ENCODE peak calls at places on chromosome 14, in five cellular contexts. E, N, X, W and T are unnamed samples. For H3K79me2, the result is how much of the 10 kb centered on the place peaks cover.

GRCh38 chr14:29005647-29006046 is 239.1 kb downstream of the FOXG1 start:
- DNase-seq in E (no peak), N (no peak), X (no peak), W (no peak), T (no peak)

GRCh38 chr14:104766863-104767633 is 14.1 kb downstream of the SIVA1 start:
- DNase-seq in E (no peak), N (no peak), X (no peak), W (no peak), T (no peak)

GRCh38 chr14:98234208-98234607 is 1037.8 kb downstream of the BCL11B start:
- DNase-seq in E (peak), N (no peak), X (no peak), W (peak), T (no peak)

GRCh38 chr14:72883109-72883508 is 10.8 kb downstream of the DPF3 start:
- DNase-seq in E (no peak), N (no peak), X (no peak), W (no peak), T (no peak)

GRCh38 chr14:102825307-102826095 is 48.3 kb downstream of the TRAF3 start:
- DNase-seq in E (no peak), N (no peak), X (no peak), W (no peak), T (no peak)

GRCh38 chr14:102029956-102030355 is 56.9 kb downstream of the HSP90AA1 start:
- DNase-seq in E (peak), N (no peak), X (peak), W (no peak), T (peak)

GRCh38 chr14:105857223-105857815 is 330.9 kb downstream of the TMEM121 start:
- DNase-seq in E (no peak), N (no peak), X (no peak), W (peak), T (no peak)

GRCh38 chr14:76928301-76928700 is 100.2 kb downstream of the IRF2BPL start:
- DNase-seq in E (no peak), N (no peak), X (no peak), W (no peak), T (no peak)

GRCh38 chr14:52111583-52111982 is 42.7 kb upstream of the NID2 start:
- DNase-seq in E (peak), N (no peak), X (peak), W (no peak), T (no peak)
- H3K9ac ChIP-seq in E (no peak), N (no peak), X (no peak), W (no peak), T (no peak)

GRCh38 chr14:64688801-64689200 is 15.4 kb upstream of the PLEKHG3 start:
- DNase-seq in E (no peak), N (no peak), X (no peak), W (no peak), T (peak)

GRCh38 chr14:64685364-64686130 is 18.7 kb upstream of the PLEKHG3 start:
- DNase-seq in E (no peak), N (no peak), X (no peak), W (no peak), T (no peak)

GRCh38 chr14:64689292-64689691 is 14.9 kb upstream of the PLEKHG3 start:
- DNase-seq in E (no peak), N (no peak), X (no peak), W (no peak), T (no peak)

GRCh38 chr14:64686216-64686615 is 18.0 kb upstream of the PLEKHG3 start:
- DNase-seq in E (no peak), N (no peak), X (no peak), W (no peak), T (no peak)

DNA sequence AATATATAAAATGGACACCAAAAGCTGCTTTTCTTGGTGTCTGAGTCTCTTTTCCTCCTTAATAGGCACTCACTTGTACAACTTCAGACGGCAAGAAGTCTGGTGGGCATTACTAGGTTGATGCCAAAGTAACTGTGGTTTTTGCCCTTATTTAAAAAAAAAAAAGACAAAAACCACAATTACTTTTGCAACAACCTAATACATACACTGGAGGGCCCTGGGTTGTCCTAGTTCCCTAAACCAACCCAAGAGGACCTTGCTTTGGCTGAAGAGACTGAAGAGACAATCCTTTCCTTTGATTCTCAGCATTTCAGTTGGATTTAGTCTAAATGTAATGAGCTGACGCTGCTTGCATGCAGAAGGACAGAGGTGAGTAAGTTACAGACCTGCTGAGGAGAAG is 16.2 kb upstream of the PLEKHG3 start:
- DNase-seq in E (no peak), N (no peak), X (no peak), W (no peak), T (no peak)
- H3K4me3 ChIP-seq in E (no peak), N (no peak), X (no peak), W (no peak), T (no peak)

GRCh38 chr14:65476290-65476941 is 63.9 kb downstream of the FUT8 start:
- DNase-seq in E (no peak), N (no peak), X (no peak), W (no peak), T (no peak)
- H3K79me2 ChIP-seq in E (half or more), N (under half), X (under half), W (half or more), T (under half)

GRCh38 chr14:68759017-68759569 is 33.8 kb downstream of the ZFP36L1 start:
- DNase-seq in E (no peak), N (no peak), X (no peak), W (no peak), T (no peak)

GRCh38 chr14:68756734-68757133 is 36.1 kb downstream of the ZFP36L1 start:
- DNase-seq in E (no peak), N (no peak), X (no peak), W (no peak), T (no peak)

GRCh38 chr14:68759912-68760311 is 33.0 kb downstream of the ZFP36L1 start:
- DNase-seq in E (no peak), N (no peak), X (no peak), W (no peak), T (no peak)

GRCh38 chr14:68757618-68758081 is 35.2 kb downstream of the ZFP36L1 start:
- DNase-seq in E (no peak), N (peak), X (no peak), W (peak), T (no peak)

GRCh38 chr14:68758301-68758700 is 34.6 kb downstream of the ZFP36L1 start:
- DNase-seq in E (no peak), N (peak), X (no peak), W (no peak), T (no peak)
- H3K9ac ChIP-seq in E (no peak), N (peak), X (no peak), W (no peak), T (no peak)

DNA sequence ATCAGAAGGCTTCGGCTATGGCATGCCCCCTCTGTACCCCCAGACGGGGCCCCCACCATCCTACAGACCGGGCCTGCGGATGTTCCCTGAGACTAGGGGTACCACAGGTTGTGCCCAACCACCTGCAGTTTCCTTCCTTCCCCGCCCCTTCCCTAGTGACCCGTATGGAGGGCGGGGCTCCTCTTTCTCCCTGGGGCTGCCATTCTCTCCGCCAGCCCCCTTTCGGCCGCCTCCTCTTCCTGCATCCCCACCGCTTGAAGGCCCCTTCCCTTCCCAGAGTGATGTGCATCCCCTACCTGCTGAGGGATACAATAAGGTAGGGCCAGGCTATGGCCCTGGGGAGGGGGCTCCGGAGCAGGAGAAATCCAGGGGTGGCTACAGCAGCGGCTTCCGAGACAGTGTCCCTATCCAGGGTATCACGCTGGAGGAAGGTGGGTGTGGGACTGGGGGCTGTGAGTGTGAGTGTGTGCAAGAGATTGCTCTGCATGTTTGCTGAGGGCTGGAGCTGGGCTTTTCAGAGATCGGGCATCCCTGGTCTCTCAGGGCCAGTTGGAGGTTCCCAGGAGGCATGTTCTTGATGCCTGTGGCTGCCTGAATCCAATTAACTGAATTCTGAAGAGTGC is 8.6 kb downstream of the NFATC4 start:
- DNase-seq in E (no peak), N (no peak), X (no peak), W (no peak), T (peak)
- H3K4me3 ChIP-seq in E (no peak), N (no peak), X (no peak), W (no peak), T (no peak)

GRCh38 chr14:34461334-34462131 is 507 bp downstream of the SPTSSA start:
- DNase-seq in E (peak), N (peak), X (peak), W (peak), T (peak)

GRCh38 chr14:34462132-34462893 is at the start of gene SPTSSA:
- DNase-seq in E (peak), N (peak), X (peak), W (peak), T (peak)

GRCh38 chr14:34460841-34461240 is 1.2 kb downstream of the SPTSSA start:
- DNase-seq in E (peak), N (no peak), X (peak), W (no peak), T (peak)

GRCh38 chr14:34457186-34457585 is 4.9 kb downstream of the SPTSSA start:
- DNase-seq in E (no peak), N (no peak), X (no peak), W (no peak), T (peak)

DNA sequence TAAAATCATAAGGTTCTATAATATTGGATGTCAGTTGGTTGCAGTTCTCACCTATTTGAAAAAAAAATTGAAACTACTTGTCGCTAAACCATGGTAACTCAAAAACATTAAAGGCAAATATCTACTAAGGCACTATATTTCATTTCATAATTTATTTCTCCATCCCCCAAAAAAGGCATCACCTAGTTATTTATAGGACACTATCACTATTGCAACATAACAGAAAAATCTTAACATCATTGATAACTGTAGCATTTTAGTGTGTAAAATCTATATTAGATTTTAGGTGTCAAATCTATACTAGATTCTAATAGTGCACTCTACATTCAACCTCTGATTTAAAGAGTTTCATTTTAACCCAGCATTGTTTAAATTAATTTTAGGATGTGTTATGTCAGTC is 1.7 kb downstream of the SPTSSA start:
- DNase-seq in E (no peak), N (no peak), X (no peak), W (no peak), T (no peak)
- H3K79me2 ChIP-seq in E (half or more), N (under half), X (under half), W (under half), T (under half)

GRCh38 chr14:100617715-100618693 is 30.8 kb upstream of the BEGAIN start:
- DNase-seq in E (no peak), N (no peak), X (peak), W (peak), T (no peak)
- H3K9ac ChIP-seq in E (no peak), N (no peak), X (no peak), W (peak), T (no peak)

DNA sequence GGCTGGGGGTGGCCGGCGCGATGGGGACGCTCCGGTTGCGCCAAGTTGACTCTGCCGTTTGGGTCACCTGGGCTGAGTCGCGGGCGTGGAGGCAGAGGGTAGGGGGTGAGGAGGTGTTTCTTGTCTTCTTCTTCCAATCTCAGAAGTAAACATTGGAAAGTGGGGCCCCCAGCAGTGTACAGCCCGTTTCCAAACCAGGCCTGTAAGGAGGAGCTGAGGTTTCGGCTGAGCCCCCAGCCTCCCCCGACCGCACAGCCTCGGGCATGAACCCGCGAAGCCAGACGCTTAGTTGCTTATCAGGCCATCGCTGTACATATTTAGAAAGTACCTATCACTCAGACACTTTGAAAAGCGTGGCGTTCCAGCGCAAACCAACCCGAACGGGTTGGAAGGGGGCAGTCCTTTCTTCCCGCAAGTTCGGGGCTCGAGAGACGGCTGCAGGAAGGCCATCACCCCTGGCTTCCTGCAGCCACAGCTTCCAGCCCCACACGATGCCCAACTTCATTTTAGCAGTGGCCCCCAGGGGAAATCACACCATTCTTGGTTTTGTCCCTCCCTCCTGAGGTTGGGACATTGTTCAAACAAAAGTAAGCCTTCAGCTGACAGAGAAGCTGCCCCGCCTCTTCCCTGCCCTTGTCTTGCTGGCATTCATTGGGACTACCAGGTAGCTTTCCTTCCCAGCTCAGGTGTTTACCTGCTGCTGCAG is 164.1 kb downstream of the ZFP36L1 start:
- DNase-seq in E (no peak), N (no peak), X (no peak), W (no peak), T (peak)
- H3K4me3 ChIP-seq in E (peak), N (no peak), X (no peak), W (no peak), T (no peak)

GRCh38 chr14:34629344-34629656 is 648 bp downstream of the SNX6 start:
- DNase-seq in E (no peak), N (no peak), X (no peak), W (no peak), T (no peak)
- H3K79me2 ChIP-seq in E (under half), N (under half), X (half or more), W (half or more), T (under half)

GRCh38 chr14:90305176-90305601 is 26.6 kb downstream of the NRDE2 start:
- DNase-seq in E (no peak), N (no peak), X (no peak), W (no peak), T (no peak)
- H3K9ac ChIP-seq in E (no peak), N (no peak), X (no peak), W (no peak), T (no peak)